ENCODE peak calls at places on chromosomes 7 and 10, in six cellular contexts. One of them, this sample, is unnamed.

GRCh38 chr10:130351466-130352290 is 215.5 kb downstream of the GLRX3 start:
- DNase-seq in fibroblast of lung: no peak
- DNase-seq in NCI-H1436: no peak
- DNase-seq in effector memory CD8-positive, alpha-beta T cell: no peak
- DNase-seq in stromal cell of bone marrow: no peak
- DNase-seq in stimulated activated CD4-positive, alpha-beta T cell treated with anti-CD3 and anti-CD28 coated beads, Interleukin-4, amount 100 ng/mL, for 1 hour: no peak
- DNase-seq in this sample: no peak

GRCh38 chr10:100021322-100021721 is 11.6 kb upstream of the DNMBP start:
- DNase-seq in effector memory CD8-positive, alpha-beta T cell: no peak
- DNase-seq in stromal cell of bone marrow: no peak
- DNase-seq in fibroblast of lung: no peak
- DNase-seq in stimulated activated CD4-positive, alpha-beta T cell treated with anti-CD3 and anti-CD28 coated beads, Interleukin-4, amount 100 ng/mL, for 1 hour: no peak
- DNase-seq in NCI-H1436: no peak
- DNase-seq in this sample: no peak

GRCh38 chr7:130998993-130999602 is 265.1 kb upstream of the KLF14 start:
- DNase-seq in stimulated activated CD4-positive, alpha-beta T cell treated with anti-CD3 and anti-CD28 coated beads, Interleukin-4, amount 100 ng/mL, for 1 hour: no peak
- DNase-seq in NCI-H1436: no peak
- DNase-seq in stromal cell of bone marrow: no peak
- DNase-seq in fibroblast of lung: peak
- DNase-seq in effector memory CD8-positive, alpha-beta T cell: no peak
- DNase-seq in this sample: no peak

GRCh38 chr10:60434418-60435046 is 44.9 kb upstream of the ANK3 start:
- DNase-seq in NCI-H1436: peak
- DNase-seq in stimulated activated CD4-positive, alpha-beta T cell treated with anti-CD3 and anti-CD28 coated beads, Interleukin-4, amount 100 ng/mL, for 1 hour: no peak
- DNase-seq in fibroblast of lung: peak
- DNase-seq in stromal cell of bone marrow: no peak
- DNase-seq in effector memory CD8-positive, alpha-beta T cell: no peak
- DNase-seq in this sample: no peak

GRCh38 chr10:8534089-8534488 is 479.6 kb downstream of the GATA3 start:
- DNase-seq in stromal cell of bone marrow: no peak
- DNase-seq in fibroblast of lung: no peak
- DNase-seq in NCI-H1436: no peak
- DNase-seq in effector memory CD8-positive, alpha-beta T cell: no peak
- DNase-seq in stimulated activated CD4-positive, alpha-beta T cell treated with anti-CD3 and anti-CD28 coated beads, Interleukin-4, amount 100 ng/mL, for 1 hour: no peak
- DNase-seq in this sample: no peak

GRCh38 chr7:79820387-79820786 is 314.2 kb upstream of the GNAI1 start:
- DNase-seq in stimulated activated CD4-positive, alpha-beta T cell treated with anti-CD3 and anti-CD28 coated beads, Interleukin-4, amount 100 ng/mL, for 1 hour: no peak
- DNase-seq in NCI-H1436: no peak
- DNase-seq in fibroblast of lung: peak
- DNase-seq in effector memory CD8-positive, alpha-beta T cell: no peak
- DNase-seq in stromal cell of bone marrow: peak
- DNase-seq in this sample: no peak

GRCh38 chr10:93080350-93081046 is 6.8 kb downstream of the CYP26A1 start:
- DNase-seq in stromal cell of bone marrow: no peak
- DNase-seq in stimulated activated CD4-positive, alpha-beta T cell treated with anti-CD3 and anti-CD28 coated beads, Interleukin-4, amount 100 ng/mL, for 1 hour: peak
- DNase-seq in fibroblast of lung: peak
- DNase-seq in NCI-H1436: peak
- DNase-seq in effector memory CD8-positive, alpha-beta T cell: peak
- DNase-seq in this sample: no peak

GRCh38 chr7:104923010-104923421 is 91.0 kb upstream of the KMT2E start:
- DNase-seq in effector memory CD8-positive, alpha-beta T cell: peak
- DNase-seq in stromal cell of bone marrow: peak
- DNase-seq in NCI-H1436: peak
- DNase-seq in stimulated activated CD4-positive, alpha-beta T cell treated with anti-CD3 and anti-CD28 coated beads, Interleukin-4, amount 100 ng/mL, for 1 hour: peak
- DNase-seq in fibroblast of lung: peak
- DNase-seq in this sample: peak

GRCh38 chr7:80957226-80957625 is 38.4 kb upstream of the SEMA3C start:
- DNase-seq in stimulated activated CD4-positive, alpha-beta T cell treated with anti-CD3 and anti-CD28 coated beads, Interleukin-4, amount 100 ng/mL, for 1 hour: no peak
- DNase-seq in fibroblast of lung: no peak
- DNase-seq in effector memory CD8-positive, alpha-beta T cell: no peak
- DNase-seq in NCI-H1436: no peak
- DNase-seq in stromal cell of bone marrow: no peak
- DNase-seq in this sample: no peak

GRCh38 chr10:118662228-118663035 is 67.0 kb upstream of the PRLHR start:
- DNase-seq in effector memory CD8-positive, alpha-beta T cell: no peak
- DNase-seq in NCI-H1436: peak
- DNase-seq in stromal cell of bone marrow: no peak
- DNase-seq in fibroblast of lung: no peak
- DNase-seq in stimulated activated CD4-positive, alpha-beta T cell treated with anti-CD3 and anti-CD28 coated beads, Interleukin-4, amount 100 ng/mL, for 1 hour: no peak
- DNase-seq in this sample: no peak

GRCh38 chr7:512541-513311 is 6.9 kb downstream of the PDGFA start:
- DNase-seq in fibroblast of lung: peak
- DNase-seq in effector memory CD8-positive, alpha-beta T cell: no peak
- DNase-seq in NCI-H1436: no peak
- DNase-seq in stimulated activated CD4-positive, alpha-beta T cell treated with anti-CD3 and anti-CD28 coated beads, Interleukin-4, amount 100 ng/mL, for 1 hour: no peak
- DNase-seq in stromal cell of bone marrow: no peak
- DNase-seq in this sample: no peak

GRCh38 chr10:33113111-33113856 is 155.3 kb upstream of the ITGB1 start:
- DNase-seq in effector memory CD8-positive, alpha-beta T cell: no peak
- DNase-seq in stromal cell of bone marrow: peak
- DNase-seq in NCI-H1436: no peak
- DNase-seq in stimulated activated CD4-positive, alpha-beta T cell treated with anti-CD3 and anti-CD28 coated beads, Interleukin-4, amount 100 ng/mL, for 1 hour: no peak
- DNase-seq in fibroblast of lung: peak
- DNase-seq in this sample: no peak

GRCh38 chr10:11162828-11163599 is 145.3 kb downstream of the CELF2 start:
- DNase-seq in fibroblast of lung: no peak
- DNase-seq in stimulated activated CD4-positive, alpha-beta T cell treated with anti-CD3 and anti-CD28 coated beads, Interleukin-4, amount 100 ng/mL, for 1 hour: peak
- DNase-seq in stromal cell of bone marrow: no peak
- DNase-seq in NCI-H1436: no peak
- DNase-seq in effector memory CD8-positive, alpha-beta T cell: peak
- DNase-seq in this sample: peak

GRCh38 chr7:55130079-55130476 is 111.3 kb downstream of the EGFR start:
- DNase-seq in fibroblast of lung: peak
- DNase-seq in NCI-H1436: peak
- DNase-seq in stromal cell of bone marrow: no peak
- DNase-seq in stimulated activated CD4-positive, alpha-beta T cell treated with anti-CD3 and anti-CD28 coated beads, Interleukin-4, amount 100 ng/mL, for 1 hour: no peak
- DNase-seq in effector memory CD8-positive, alpha-beta T cell: no peak
- DNase-seq in this sample: no peak

GRCh38 chr7:120725376-120726039 is 132.4 kb downstream of the TSPAN12 start:
- DNase-seq in fibroblast of lung: peak
- DNase-seq in effector memory CD8-positive, alpha-beta T cell: no peak
- DNase-seq in NCI-H1436: peak
- DNase-seq in stimulated activated CD4-positive, alpha-beta T cell treated with anti-CD3 and anti-CD28 coated beads, Interleukin-4, amount 100 ng/mL, for 1 hour: no peak
- DNase-seq in stromal cell of bone marrow: peak
- DNase-seq in this sample: no peak

GRCh38 chr7:124912972-124913371 is 16.7 kb downstream of the POT1 start:
- DNase-seq in NCI-H1436: no peak
- DNase-seq in stimulated activated CD4-positive, alpha-beta T cell treated with anti-CD3 and anti-CD28 coated beads, Interleukin-4, amount 100 ng/mL, for 1 hour: no peak
- DNase-seq in stromal cell of bone marrow: no peak
- DNase-seq in effector memory CD8-positive, alpha-beta T cell: no peak
- DNase-seq in fibroblast of lung: no peak
- DNase-seq in this sample: no peak

GRCh38 chr10:111347386-111348005 is 270.7 kb downstream of the ADRA2A start:
- DNase-seq in fibroblast of lung: no peak
- DNase-seq in stimulated activated CD4-positive, alpha-beta T cell treated with anti-CD3 and anti-CD28 coated beads, Interleukin-4, amount 100 ng/mL, for 1 hour: no peak
- DNase-seq in stromal cell of bone marrow: no peak
- DNase-seq in effector memory CD8-positive, alpha-beta T cell: no peak
- DNase-seq in NCI-H1436: no peak
- DNase-seq in this sample: no peak

GRCh38 chr10:8454357-8454756 is 399.9 kb downstream of the GATA3 start:
- DNase-seq in effector memory CD8-positive, alpha-beta T cell: no peak
- DNase-seq in stimulated activated CD4-positive, alpha-beta T cell treated with anti-CD3 and anti-CD28 coated beads, Interleukin-4, amount 100 ng/mL, for 1 hour: no peak
- DNase-seq in fibroblast of lung: no peak
- DNase-seq in stromal cell of bone marrow: no peak
- DNase-seq in NCI-H1436: no peak
- DNase-seq in this sample: no peak

GRCh38 chr10:122326385-122326784 is 48.1 kb upstream of the PLEKHA1 start:
- DNase-seq in stimulated activated CD4-positive, alpha-beta T cell treated with anti-CD3 and anti-CD28 coated beads, Interleukin-4, amount 100 ng/mL, for 1 hour: no peak
- DNase-seq in NCI-H1436: no peak
- DNase-seq in fibroblast of lung: no peak
- DNase-seq in stromal cell of bone marrow: no peak
- DNase-seq in effector memory CD8-positive, alpha-beta T cell: no peak
- DNase-seq in this sample: no peak

GRCh38 chr10:12689893-12690292 is 311.6 kb downstream of the CCDC3 start:
- DNase-seq in fibroblast of lung: no peak
- DNase-seq in NCI-H1436: no peak
- DNase-seq in stromal cell of bone marrow: no peak
- DNase-seq in effector memory CD8-positive, alpha-beta T cell: no peak
- DNase-seq in stimulated activated CD4-positive, alpha-beta T cell treated with anti-CD3 and anti-CD28 coated beads, Interleukin-4, amount 100 ng/mL, for 1 hour: no peak
- DNase-seq in this sample: no peak

GRCh38 chr7:155230169-155230593 is 67.5 kb upstream of the INSIG1 start:
- DNase-seq in NCI-H1436: no peak
- DNase-seq in stimulated activated CD4-positive, alpha-beta T cell treated with anti-CD3 and anti-CD28 coated beads, Interleukin-4, amount 100 ng/mL, for 1 hour: no peak
- DNase-seq in stromal cell of bone marrow: peak
- DNase-seq in fibroblast of lung: peak
- DNase-seq in effector memory CD8-positive, alpha-beta T cell: no peak
- DNase-seq in this sample: no peak

GRCh38 chr7:29607889-29608288 is 44.3 kb downstream of the PRR15 start:
- DNase-seq in stimulated activated CD4-positive, alpha-beta T cell treated with anti-CD3 and anti-CD28 coated beads, Interleukin-4, amount 100 ng/mL, for 1 hour: no peak
- DNase-seq in stromal cell of bone marrow: peak
- DNase-seq in NCI-H1436: no peak
- DNase-seq in effector memory CD8-positive, alpha-beta T cell: no peak
- DNase-seq in fibroblast of lung: peak
- DNase-seq in this sample: no peak